ENCODE peak calls at places on chromosome 3, in six cellular contexts. U, C, Z, R, L and G are unnamed samples.

GRCh38 chr3:37694236-37694635 is 167.4 kb upstream of the CTDSPL start:
- DNase-seq in U (no peak), C (no peak), Z (no peak), R (no peak), L (peak), G (no peak)

GRCh38 chr3:154728285-154728684 is 298.3 kb upstream of the GPR149 start:
- DNase-seq in U (no peak), C (no peak), Z (no peak), R (no peak), L (no peak), G (no peak)

GRCh38 chr3:179071569-179072397 is at the start of gene ZMAT3:
- DNase-seq in U (peak), C (peak), Z (peak), R (peak), L (peak), G (peak)

GRCh38 chr3:62084558-62084957 is 288.8 kb downstream of the FEZF2 start:
- DNase-seq in U (no peak), C (no peak), Z (no peak), R (no peak), L (no peak), G (no peak)

GRCh38 chr3:13574083-13574797 is 25.3 kb downstream of the FBLN2 start:
- DNase-seq in U (no peak), C (no peak), Z (no peak), R (no peak), L (peak), G (no peak)

GRCh38 chr3:35707904-35708303 is 68.6 kb downstream of the ARPP21 start:
- DNase-seq in U (no peak), C (no peak), Z (no peak), R (no peak), L (no peak), G (no peak)

GRCh38 chr3:148331111-148331818 is 366.4 kb upstream of the AGTR1 start:
- DNase-seq in U (no peak), C (no peak), Z (no peak), R (no peak), L (no peak), G (no peak)

GRCh38 chr3:190012784-190013183 is 107.9 kb downstream of the P3H2 start:
- DNase-seq in U (no peak), C (no peak), Z (no peak), R (no peak), L (no peak), G (no peak)

GRCh38 chr3:194856296-194856695 is 170.6 kb downstream of the FAM43A start:
- DNase-seq in U (no peak), C (no peak), Z (no peak), R (peak), L (no peak), G (no peak)

GRCh38 chr3:116445291-116445841 is at the start of gene LSAMP:
- DNase-seq in U (no peak), C (no peak), Z (no peak), R (no peak), L (peak), G (no peak)

GRCh38 chr3:41258239-41258800 is 59.0 kb downstream of the CTNNB1 start:
- DNase-seq in U (no peak), C (no peak), Z (no peak), R (no peak), L (no peak), G (no peak)

GRCh38 chr3:23096041-23096440 is 107.1 kb upstream of the UBE2E2 start:
- DNase-seq in U (no peak), C (no peak), Z (no peak), R (no peak), L (peak), G (no peak)

GRCh38 chr3:6928064-6928463 is 67.1 kb downstream of the GRM7 start:
- DNase-seq in U (no peak), C (no peak), Z (no peak), R (no peak), L (no peak), G (no peak)

GRCh38 chr3:11727207-11727606 is 83.5 kb upstream of the VGLL4 start:
- DNase-seq in U (no peak), C (no peak), Z (no peak), R (no peak), L (no peak), G (no peak)

GRCh38 chr3:12557472-12558105 is 702 bp downstream of the MKRN2 start:
- DNase-seq in U (peak), C (no peak), Z (peak), R (no peak), L (no peak), G (no peak)

GRCh38 chr3:146953523-146954125 is 348.5 kb upstream of the PLSCR5 start:
- DNase-seq in U (no peak), C (no peak), Z (no peak), R (no peak), L (peak), G (no peak)

GRCh38 chr3:167151671-167152070 is 228.4 kb downstream of the ZBBX start:
- DNase-seq in U (no peak), C (no peak), Z (no peak), R (no peak), L (no peak), G (no peak)

GRCh38 chr3:150331978-150332568 is 76.0 kb upstream of the TSC22D2 start:
- DNase-seq in U (no peak), C (no peak), Z (no peak), R (no peak), L (no peak), G (no peak)

GRCh38 chr3:138047596-138048195 is 37.7 kb downstream of the CLDN18 start:
- DNase-seq in U (no peak), C (no peak), Z (no peak), R (no peak), L (peak), G (no peak)

GRCh38 chr3:143329567-143330164 is 210.1 kb downstream of the CHST2 start:
- DNase-seq in U (no peak), C (no peak), Z (no peak), R (no peak), L (no peak), G (no peak)

GRCh38 chr3:136277115-136277514 is 27.0 kb downstream of the PCCB start:
- DNase-seq in U (no peak), C (no peak), Z (no peak), R (no peak), L (no peak), G (no peak)

GRCh38 chr3:99783009-99783573 is 34.6 kb upstream of the CMSS1 start:
- DNase-seq in U (no peak), C (no peak), Z (no peak), R (no peak), L (no peak), G (peak)

GRCh38 chr3:149792485-149793270 is at the start of gene ANKUB1:
- DNase-seq in U (no peak), C (no peak), Z (no peak), R (no peak), L (no peak), G (no peak)

GRCh38 chr3:41033956-41034519 is 165.3 kb upstream of the CTNNB1 start:
- DNase-seq in U (no peak), C (no peak), Z (no peak), R (no peak), L (peak), G (no peak)

GRCh38 chr3:123635717-123636116 is 50.9 kb upstream of the HACD2 start:
- DNase-seq in U (no peak), C (no peak), Z (no peak), R (no peak), L (peak), G (no peak)

GRCh38 chr3:44439499-44440295 is 37.8 kb downstream of the ZNF445 start:
- DNase-seq in U (peak), C (peak), Z (peak), R (peak), L (no peak), G (no peak)

GRCh38 chr3:109985942-109986555 is 648.7 kb upstream of the DPPA4 start:
- DNase-seq in U (no peak), C (no peak), Z (no peak), R (no peak), L (no peak), G (no peak)

GRCh38 chr3:99637041-99637380 is 1.4 kb upstream of the COL8A1 start:
- DNase-seq in U (no peak), C (no peak), Z (no peak), R (no peak), L (peak), G (no peak)

GRCh38 chr3:197519801-197520211 is 36.0 kb downstream of the BDH1 start:
- DNase-seq in U (no peak), C (no peak), Z (no peak), R (no peak), L (peak), G (no peak)

GRCh38 chr3:86948840-86949239 is 42.1 kb downstream of the VGLL3 start:
- DNase-seq in U (no peak), C (no peak), Z (no peak), R (no peak), L (no peak), G (peak)

GRCh38 chr3:129310111-129310601 is 31.5 kb downstream of the HMCES start:
- DNase-seq in U (no peak), C (no peak), Z (no peak), R (no peak), L (peak), G (no peak)

GRCh38 chr3:39222462-39222861 is 30.1 kb upstream of the XIRP1 start:
- DNase-seq in U (no peak), C (no peak), Z (no peak), R (no peak), L (no peak), G (no peak)

GRCh38 chr3:127544151-127544805 is 46.3 kb downstream of the TPRA1 start:
- DNase-seq in U (peak), C (peak), Z (peak), R (peak), L (peak), G (peak)

DNA sequence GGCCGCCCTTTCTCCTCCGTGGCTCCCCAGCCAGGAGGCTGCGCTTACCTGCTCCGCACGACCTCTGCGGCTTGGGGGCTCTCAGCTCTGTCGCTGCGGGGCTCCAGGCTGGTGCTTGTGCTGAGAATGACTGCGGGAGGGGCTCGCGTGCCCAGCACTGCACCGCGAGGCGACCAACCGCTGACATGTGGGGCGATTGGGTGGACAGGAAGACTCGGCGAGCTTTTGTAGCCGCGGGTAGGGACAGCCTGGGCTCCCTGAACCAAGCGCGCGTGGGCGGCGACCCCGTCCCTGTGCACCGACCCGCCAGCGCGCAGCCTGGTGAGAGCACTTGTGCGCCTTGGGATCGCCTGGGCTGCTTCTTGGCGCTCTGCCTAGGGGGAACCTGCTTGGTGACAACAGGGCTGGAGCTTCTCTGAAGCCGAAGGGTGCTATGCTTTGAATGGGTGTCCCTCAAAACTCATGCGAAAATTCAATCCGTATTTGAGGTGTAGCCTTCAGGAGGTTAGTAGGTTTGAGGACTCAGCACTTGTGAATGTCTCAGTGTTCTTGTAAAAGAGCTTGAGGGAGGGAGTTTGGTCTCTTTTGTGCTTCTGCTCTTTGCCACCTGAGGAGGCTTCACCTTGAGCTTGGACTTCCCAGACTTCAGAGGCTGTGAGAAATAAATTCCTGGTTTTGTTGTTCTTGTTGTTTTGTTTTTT is 50.4 kb downstream of the IL12A start:
- DNase-seq in U (no peak), C (no peak), Z (no peak), R (no peak), L (peak), G (no peak)
- H3K4me3 ChIP-seq in U (no peak), C (no peak), Z (no peak), R (peak), L (peak), G (peak)

GRCh38 chr3:9248232-9249191 is 934 bp downstream of the SRGAP3 start:
- DNase-seq in U (no peak), C (peak), Z (no peak), R (no peak), L (peak), G (no peak)
- TF ChIP-seq CTCF in U (no peak), C (no peak), Z (no peak), R (no peak), L (no peak), G (no peak)

DNA sequence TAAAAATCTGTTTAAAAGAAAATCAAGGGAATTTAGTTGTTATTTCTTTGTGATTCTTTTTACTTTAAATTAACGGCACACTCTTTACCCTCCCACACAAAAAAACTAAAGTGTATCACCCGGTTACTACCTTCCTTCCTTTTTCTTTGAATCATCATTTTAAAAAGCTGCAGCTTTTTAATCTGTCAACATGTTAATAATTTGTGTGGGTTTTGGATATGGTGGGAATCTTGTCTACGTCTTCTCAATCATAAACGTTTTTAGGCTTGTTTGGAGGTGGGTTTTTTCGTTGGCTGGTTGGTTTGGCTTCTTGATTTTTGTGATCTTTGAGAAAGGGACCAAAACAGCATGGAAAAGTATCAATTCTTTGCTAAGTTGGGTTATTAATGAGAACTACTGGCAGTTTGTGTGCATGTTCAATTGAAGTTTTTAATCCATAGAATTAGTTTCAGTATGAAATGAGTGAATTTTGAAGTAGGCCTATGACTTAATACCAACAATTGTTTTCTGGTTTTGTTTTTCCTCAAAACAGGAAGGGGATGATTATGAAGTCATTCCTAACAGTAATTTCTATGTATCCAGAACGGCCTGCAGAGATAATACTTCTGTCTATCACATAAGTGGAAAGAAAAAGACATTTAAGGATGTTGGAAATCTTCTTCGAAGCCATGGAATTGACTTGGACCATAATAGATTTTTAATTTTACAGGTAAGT is 4.5 kb downstream of the SMC4 start:
- DNase-seq in U (no peak), C (no peak), Z (no peak), R (no peak), L (no peak), G (no peak)
- H3K4me3 ChIP-seq in U (peak), C (no peak), Z (peak), R (peak), L (peak), G (peak)

GRCh38 chr3:58237940-58238681 is 519 bp downstream of the ABHD6 start:
- DNase-seq in U (peak), C (peak), Z (peak), R (peak), L (peak), G (no peak)
- TF ChIP-seq CTCF in U (no peak), C (no peak), Z (no peak), R (no peak), L (no peak), G (no peak)

GRCh38 chr3:53132347-53132746 is 2.1 kb upstream of the RFT1 start:
- DNase-seq in U (no peak), C (no peak), Z (no peak), R (no peak), L (no peak), G (no peak)

GRCh38 chr3:53134631-53135232 is 4.5 kb upstream of the RFT1 start:
- DNase-seq in U (peak), C (peak), Z (peak), R (peak), L (peak), G (no peak)

GRCh38 chr3:53130179-53131135 is at the start of gene RFT1:
- DNase-seq in U (peak), C (peak), Z (peak), R (peak), L (peak), G (peak)

GRCh38 chr3:53129344-53129743 is 891 bp downstream of the RFT1 start:
- DNase-seq in U (no peak), C (no peak), Z (peak), R (no peak), L (no peak), G (no peak)

GRCh38 chr3:53131136-53131495 is 881 bp upstream of the RFT1 start:
- DNase-seq in U (no peak), C (no peak), Z (peak), R (no peak), L (no peak), G (no peak)
- H3K4me3 ChIP-seq in U (peak), C (no peak), Z (peak), R (peak), L (peak), G (no peak)

GRCh38 chr3:52055537-52056351 is 627 bp downstream of the DUSP7 start:
- DNase-seq in U (peak), C (peak), Z (peak), R (peak), L (peak), G (no peak)
- TF ChIP-seq CTCF in U (peak), C (no peak), Z (peak), R (peak), L (peak), G (peak)

DNA sequence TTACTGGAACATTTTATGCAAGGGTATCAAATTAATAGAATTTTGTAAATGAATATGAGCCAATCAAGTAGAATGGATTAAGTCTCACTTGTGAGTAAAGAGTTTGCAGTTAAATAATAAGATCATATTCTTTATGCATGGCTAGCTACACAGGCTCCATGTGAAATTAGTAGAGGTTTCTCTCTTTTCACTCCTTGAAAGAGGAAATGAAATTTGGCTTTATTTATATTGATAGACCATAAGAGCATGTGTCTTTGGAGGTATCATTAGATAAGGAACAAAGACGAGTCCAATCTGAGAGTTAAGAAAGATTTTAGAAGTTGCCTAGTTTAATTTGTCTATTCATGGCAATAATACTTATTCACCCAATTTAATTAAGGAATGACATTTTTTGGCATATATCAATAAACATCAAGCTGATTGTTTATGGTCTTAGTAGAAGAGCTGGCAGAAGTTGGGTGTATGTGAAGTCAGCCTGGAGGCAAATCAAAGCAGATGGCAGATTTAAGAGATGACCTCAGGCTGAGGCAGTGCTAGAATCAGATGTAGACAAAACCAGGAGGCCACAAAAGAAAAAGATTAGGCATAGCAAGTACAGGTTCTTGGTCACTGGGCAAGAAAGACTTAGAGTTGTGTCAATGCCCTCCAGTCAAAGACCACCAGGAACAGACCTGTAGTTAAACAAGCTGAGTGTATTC is 406.5 kb upstream of the ARHGEF26 start:
- DNase-seq in U (peak), C (no peak), Z (no peak), R (no peak), L (no peak), G (no peak)
- H3K4me3 ChIP-seq in U (peak), C (no peak), Z (no peak), R (no peak), L (no peak), G (no peak)